ENCODE peak calls at places on chromosomes 7 and 10, in four cellular contexts. J is IMR-90, G is HepG2, A is K562. B is an unnamed sample.

GRCh38 chr10:74799840-74800239 is 26.6 kb upstream of the KAT6B start:
- DNase-seq in J (peak), G (peak), A (no peak), B (peak)

GRCh38 chr10:129833988-129834387 is 130.1 kb downstream of the EBF3 start:
- DNase-seq in J (no peak), G (no peak), A (no peak), B (no peak)

GRCh38 chr10:119055472-119055871 is 25.1 kb downstream of the EIF3A start:
- DNase-seq in J (no peak), G (no peak), A (no peak), B (no peak)

GRCh38 chr10:75527542-75527941 is 96.1 kb downstream of the LRMDA start:
- DNase-seq in J (no peak), G (no peak), A (no peak), B (no peak)

GRCh38 chr10:121409466-121410104 is 188.7 kb downstream of the FGFR2 start:
- DNase-seq in J (no peak), G (no peak), A (no peak), B (no peak)

GRCh38 chr7:94041529-94041928 is 37.4 kb upstream of the BET1 start:
- DNase-seq in J (peak), G (no peak), A (no peak), B (no peak)

GRCh38 chr10:18793951-18794350 is 134.7 kb downstream of the ARL5B start:
- DNase-seq in J (peak), G (peak), A (no peak), B (peak)

GRCh38 chr7:18844735-18845134 is 272.7 kb downstream of the TWIST1 start:
- DNase-seq in J (no peak), G (no peak), A (no peak), B (no peak)

GRCh38 chr7:70833726-70834125 is 298.2 kb upstream of the GALNT17 start:
- DNase-seq in J (peak), G (no peak), A (no peak), B (no peak)

GRCh38 chr7:27248427-27248806 is 5.8 kb downstream of the EVX1 start:
- DNase-seq in J (no peak), G (no peak), A (no peak), B (no peak)

GRCh38 chr7:105691692-105692564 is 110.6 kb upstream of the EFCAB10 start:
- DNase-seq in J (peak), G (no peak), A (no peak), B (no peak)

GRCh38 chr10:20002657-20003056 is 186.4 kb downstream of the PLXDC2 start:
- DNase-seq in J (no peak), G (no peak), A (no peak), B (no peak)

GRCh38 chr7:106450716-106451115 is 165.9 kb upstream of the NAMPT start:
- DNase-seq in J (no peak), G (no peak), A (no peak), B (no peak)

GRCh38 chr10:5975641-5976473 is 1.5 kb downstream of the IL15RA start:
- DNase-seq in J (peak), G (no peak), A (peak), B (no peak)

GRCh38 chr10:122510736-122511135 is 49.4 kb downstream of the HTRA1 start:
- DNase-seq in J (no peak), G (no peak), A (no peak), B (no peak)

GRCh38 chr7:77450613-77451012 is 34.5 kb upstream of the GSAP start:
- DNase-seq in J (no peak), G (peak), A (no peak), B (no peak)

GRCh38 chr10:133308431-133309110 is at the start of the genes TUBGCP2 and ZNF511:
- DNase-seq in J (peak), G (peak), A (peak), B (peak)

GRCh38 chr7:135683609-135684008 is 21.3 kb downstream of the STMP1 start:
- DNase-seq in J (no peak), G (no peak), A (no peak), B (no peak)

GRCh38 chr7:121071132-121071531 is 82.6 kb downstream of the CPED1 start:
- DNase-seq in J (no peak), G (no peak), A (no peak), B (no peak)

GRCh38 chr10:102300289-102300843 is 55.0 kb downstream of the GBF1 start:
- DNase-seq in J (peak), G (peak), A (no peak), B (no peak)
- TF ChIP-seq MAZ in J (no peak), G (no peak), A (no peak), B (no peak)

DNA sequence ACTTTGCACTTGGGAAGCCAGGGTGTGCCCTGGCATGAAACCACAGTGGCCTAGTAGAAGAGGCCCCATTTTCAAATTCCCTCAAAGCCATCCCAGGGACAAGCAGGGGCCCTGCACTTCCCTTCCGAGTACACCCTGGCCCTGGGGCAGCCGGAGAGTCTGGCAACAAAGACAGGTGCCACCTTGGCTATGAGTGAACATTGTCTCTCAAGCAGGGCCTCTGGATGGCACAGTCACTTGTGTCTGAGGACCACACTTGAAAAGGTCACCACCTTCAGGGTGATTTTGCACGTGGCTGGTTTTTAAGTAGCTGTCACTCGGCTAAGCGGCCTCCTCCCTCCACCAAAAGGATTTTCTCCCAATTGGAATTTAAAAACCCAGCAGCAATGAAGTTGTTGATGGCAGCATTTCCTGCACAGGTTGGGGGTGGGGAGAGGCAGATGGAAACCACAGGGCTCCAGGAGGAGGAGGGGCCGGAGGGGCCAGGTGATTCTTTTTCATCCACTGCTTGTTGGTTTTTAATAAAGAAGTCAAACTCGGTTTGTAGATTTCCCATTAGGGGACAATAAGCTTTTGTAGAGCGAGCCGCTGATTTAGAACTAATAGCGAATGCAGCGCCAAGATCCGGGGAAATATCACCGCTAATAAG is 33.9 kb downstream of the C10orf105 start:
- DNase-seq in J (no peak), G (no peak), A (no peak), B (no peak)
- TF ChIP-seq MAZ in J (no peak), G (no peak), A (no peak), B (no peak)

GRCh38 chr10:8544500-8544899 is 490.0 kb downstream of the GATA3 start:
- DNase-seq in J (no peak), G (no peak), A (no peak), B (no peak)

GRCh38 chr10:8539056-8539455 is 484.6 kb downstream of the GATA3 start:
- DNase-seq in J (no peak), G (no peak), A (no peak), B (no peak)

GRCh38 chr10:8544057-8544380 is 489.5 kb downstream of the GATA3 start:
- DNase-seq in J (no peak), G (no peak), A (no peak), B (no peak)

DNA sequence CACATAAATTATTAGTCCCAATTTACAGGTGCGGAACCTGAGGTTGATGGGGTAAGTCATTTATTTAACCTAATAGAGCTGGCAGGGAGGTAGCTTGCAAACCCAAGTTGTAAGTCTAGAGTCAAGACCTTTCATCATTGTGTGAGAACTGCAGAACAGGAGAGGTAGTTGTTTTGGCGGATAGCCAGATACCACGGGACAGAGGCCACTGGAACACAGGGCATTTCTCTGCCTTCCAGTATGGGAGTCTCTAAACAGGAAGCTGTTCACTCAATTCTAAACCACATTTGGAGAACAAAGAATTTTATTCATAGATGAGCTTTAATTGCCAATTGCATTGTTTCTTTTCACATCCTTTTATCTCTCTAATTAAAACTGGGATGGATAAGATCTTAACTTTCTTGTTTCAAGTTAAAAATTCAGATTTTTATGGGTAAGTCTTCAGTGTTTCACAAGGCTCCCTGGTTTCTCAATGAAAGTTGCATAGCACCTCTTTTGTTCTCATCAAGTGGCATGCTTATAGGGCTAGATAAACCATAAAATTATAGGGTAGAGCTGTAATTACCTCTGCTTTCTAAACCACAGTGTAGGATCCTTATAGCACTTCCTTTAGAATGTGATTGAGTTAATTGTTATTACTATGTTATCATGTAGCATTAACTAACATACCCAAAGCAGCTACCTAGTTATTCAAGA is 489.0 kb downstream of the GATA3 start:
- DNase-seq in J (no peak), G (no peak), A (no peak), B (no peak)
- TF ChIP-seq MAZ in J (no peak), G (no peak), A (no peak), B (no peak)

DNA sequence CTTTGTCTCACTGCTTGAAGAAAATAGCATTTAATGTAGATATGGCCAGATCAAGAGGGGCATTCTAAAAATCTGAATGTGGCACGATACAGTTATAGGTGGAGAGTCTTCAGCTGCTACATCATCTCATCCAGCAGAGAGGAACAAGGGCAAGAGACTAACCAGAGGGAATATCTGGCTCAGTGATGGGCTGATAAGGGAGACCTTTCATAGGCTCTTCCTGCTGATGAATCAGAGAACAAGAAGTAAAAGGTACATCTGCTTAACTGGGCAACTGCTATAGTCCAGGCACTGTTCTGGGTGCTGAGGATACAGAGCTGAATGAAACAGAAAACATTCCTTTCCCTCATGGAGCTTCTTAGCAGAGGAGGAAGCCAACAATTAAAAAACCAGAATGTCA is 37.9 kb downstream of the PIP4K2A start:
- DNase-seq in J (no peak), G (no peak), A (no peak), B (no peak)
- TF ChIP-seq MAZ in J (no peak), G (no peak), A (no peak), B (no peak)

GRCh38 chr7:21336743-21337142 is 91.1 kb upstream of the SP4 start:
- DNase-seq in J (no peak), G (no peak), A (no peak), B (no peak)

DNA sequence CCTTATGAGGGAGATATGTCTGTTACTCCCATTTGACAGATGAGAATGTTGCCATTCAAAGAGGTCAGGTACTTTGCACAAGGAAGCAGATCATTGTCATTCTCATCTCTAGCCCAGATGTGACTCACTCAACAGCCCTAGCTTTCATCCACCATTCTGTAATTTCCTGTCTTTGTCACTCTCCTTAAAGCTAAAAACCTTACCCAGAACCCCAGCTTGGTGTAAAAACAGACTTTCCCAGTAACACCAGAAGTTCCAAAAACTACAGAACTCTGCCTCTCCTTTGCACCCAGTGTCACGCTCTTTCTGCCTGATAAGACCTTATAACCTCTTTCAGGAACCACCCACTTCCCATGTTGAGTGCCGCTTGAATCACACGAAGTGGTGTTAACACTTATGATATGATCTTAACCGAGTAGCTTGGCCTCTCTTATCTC is 89.1 kb upstream of the SP4 start:
- DNase-seq in J (no peak), G (no peak), A (no peak), B (no peak)
- TF ChIP-seq MAZ in J (no peak), G (no peak), A (no peak), B (no peak)

GRCh38 chr7:107703872-107704271 is 40.1 kb upstream of the CBLL1 start:
- DNase-seq in J (no peak), G (no peak), A (no peak), B (no peak)

GRCh38 chr7:107712906-107713305 is 31.0 kb upstream of the CBLL1 start:
- DNase-seq in J (no peak), G (no peak), A (no peak), B (no peak)

GRCh38 chr7:107711301-107711700 is 32.6 kb upstream of the CBLL1 start:
- DNase-seq in J (peak), G (no peak), A (no peak), B (no peak)

GRCh38 chr7:107712025-107712424 is 31.9 kb upstream of the CBLL1 start:
- DNase-seq in J (no peak), G (no peak), A (no peak), B (no peak)

DNA sequence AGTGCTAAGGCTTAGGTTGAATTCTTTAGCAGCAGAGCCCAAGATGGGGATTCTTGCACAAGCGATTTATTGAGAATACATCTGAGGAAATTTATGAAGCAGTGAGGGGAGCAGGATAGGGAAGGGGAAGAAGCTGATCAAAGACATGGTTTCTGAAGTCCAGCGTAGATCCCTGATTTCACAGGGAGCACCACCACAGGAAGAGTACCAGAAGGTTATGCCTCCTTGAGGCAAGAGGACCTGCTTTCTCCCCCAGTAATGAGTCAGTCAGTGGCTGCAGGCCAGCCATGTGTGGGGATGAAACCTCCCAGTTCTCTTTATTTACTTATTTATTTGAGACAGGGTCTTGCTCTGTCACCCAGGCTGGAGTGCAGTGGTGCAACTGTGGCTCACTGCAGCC is 35.0 kb upstream of the CBLL1 start:
- DNase-seq in J (peak), G (no peak), A (no peak), B (no peak)
- TF ChIP-seq MAZ in J (no peak), G (no peak), A (no peak), B (no peak)

GRCh38 chr7:16099302-16099832 is 322.0 kb downstream of the CRPPA start:
- DNase-seq in J (no peak), G (no peak), A (no peak), B (no peak)

GRCh38 chr7:16094651-16095050 is 326.7 kb downstream of the CRPPA start:
- DNase-seq in J (no peak), G (no peak), A (no peak), B (no peak)

GRCh38 chr7:16098058-16098457 is 323.3 kb downstream of the CRPPA start:
- DNase-seq in J (no peak), G (no peak), A (no peak), B (no peak)

GRCh38 chr7:16092711-16093110 is 328.6 kb downstream of the CRPPA start:
- DNase-seq in J (no peak), G (no peak), A (no peak), B (no peak)

DNA sequence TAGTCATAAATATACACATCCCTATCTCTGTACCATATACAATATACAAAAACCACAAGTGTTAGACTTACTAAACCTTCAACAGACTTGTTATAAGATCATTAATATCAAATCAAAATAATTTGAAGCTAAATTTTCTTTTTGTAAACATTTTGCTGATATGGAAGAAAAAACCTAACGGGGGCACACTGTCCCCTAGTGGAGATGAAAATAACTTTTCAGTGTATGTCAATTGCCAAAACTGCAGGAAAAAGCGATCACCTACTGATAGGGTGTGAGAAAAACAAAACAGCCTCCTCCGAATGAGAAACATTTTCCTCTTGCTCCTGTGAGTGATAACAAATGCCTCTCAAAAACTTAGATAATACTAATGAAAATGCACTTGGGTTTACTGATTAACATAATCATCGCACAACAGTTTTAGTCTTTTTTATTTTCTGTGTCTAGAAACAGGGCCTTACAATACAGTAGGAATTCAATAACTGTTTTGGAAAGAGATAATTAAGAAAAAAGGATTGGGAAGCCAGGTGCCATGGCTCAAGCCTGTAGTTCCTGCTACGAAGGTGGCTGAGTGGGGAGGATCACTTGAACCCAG is 322.7 kb downstream of the CRPPA start:
- DNase-seq in J (peak), G (no peak), A (peak), B (peak)
- TF ChIP-seq MAZ in J (no peak), G (no peak), A (no peak), B (no peak)

GRCh38 chr10:68435803-68436202 is 28.7 kb upstream of the RUFY2 start:
- DNase-seq in J (no peak), G (no peak), A (no peak), B (no peak)
- TF ChIP-seq MAZ in J (no peak), G (no peak), A (no peak), B (no peak)

GRCh38 chr7:156896388-156897022 is 3.5 kb upstream of the LMBR1 start:
- DNase-seq in J (no peak), G (no peak), A (peak), B (no peak)
- TF ChIP-seq MAZ in J (no peak), G (no peak), A (no peak), B (no peak)

DNA sequence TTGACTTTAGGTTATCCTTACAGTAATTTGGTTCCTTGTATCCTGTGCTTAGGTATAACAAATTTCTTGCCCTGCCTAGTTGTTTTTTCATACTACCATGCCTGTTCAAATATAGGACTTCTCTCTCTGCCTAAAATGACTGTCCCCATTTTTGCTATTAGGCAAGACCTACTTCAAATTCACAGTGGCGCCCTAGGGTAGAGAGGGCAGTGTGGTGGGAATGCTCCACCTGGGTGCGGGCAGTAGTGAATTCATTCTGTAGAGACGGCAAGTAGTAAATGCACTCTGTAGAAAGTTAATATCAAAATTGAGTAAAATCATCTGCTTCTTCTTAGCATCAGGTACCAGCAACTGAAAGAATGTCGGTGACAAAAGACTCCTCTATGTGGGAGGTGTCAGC is 120.4 kb upstream of the RHOBTB1 start:
- DNase-seq in J (no peak), G (no peak), A (no peak), B (no peak)
- TF ChIP-seq MAZ in J (no peak), G (no peak), A (no peak), B (no peak)

B was measured in A549.